ENCODE peak calls at places on chromosomes 13 and 19, in six cellular contexts. One of them, this sample, is unnamed.

GRCh38 chr19:45076029-45076850 is at the start of gene ZNF296:
- DNase-seq in HuH-7.5: peak; percentile 96
- DNase-seq in GM06990: peak; percentile 90
- DNase-seq in stimulated activated CD8-positive, alpha-beta memory T cell treated with anti-CD3 and anti-CD28 coated beads, Interleukin-15, amount 100 ng/mL, for 48 hours: peak; percentile 79
- DNase-seq in globus pallidus: no peak
- DNase-seq in adrenal gland: peak; percentile 73
- DNase-seq in this sample: peak; percentile 84

GRCh38 chr13:112871742-112872141 is 97.3 kb upstream of the MCF2L start:
- DNase-seq in HuH-7.5: no peak
- DNase-seq in GM06990: no peak
- DNase-seq in stimulated activated CD8-positive, alpha-beta memory T cell treated with anti-CD3 and anti-CD28 coated beads, Interleukin-15, amount 100 ng/mL, for 48 hours: no peak
- DNase-seq in globus pallidus: no peak
- DNase-seq in adrenal gland: peak; percentile 11
- DNase-seq in this sample: no peak

GRCh38 chr19:50646074-50646807 is 3.0 kb upstream of the C19orf81 start:
- DNase-seq in HuH-7.5: no peak
- DNase-seq in GM06990: no peak
- DNase-seq in stimulated activated CD8-positive, alpha-beta memory T cell treated with anti-CD3 and anti-CD28 coated beads, Interleukin-15, amount 100 ng/mL, for 48 hours: no peak
- DNase-seq in globus pallidus: no peak
- DNase-seq in adrenal gland: peak; percentile 74
- DNase-seq in this sample: peak; percentile 64

GRCh38 chr19:30390356-30390988 is 18.3 kb downstream of the ZNF536 start:
- DNase-seq in HuH-7.5: no peak
- DNase-seq in GM06990: no peak
- DNase-seq in stimulated activated CD8-positive, alpha-beta memory T cell treated with anti-CD3 and anti-CD28 coated beads, Interleukin-15, amount 100 ng/mL, for 48 hours: no peak
- DNase-seq in globus pallidus: no peak
- DNase-seq in adrenal gland: no peak
- DNase-seq in this sample: no peak

GRCh38 chr13:42377640-42378382 is 105.9 kb downstream of the AKAP11 start:
- DNase-seq in HuH-7.5: no peak
- DNase-seq in GM06990: peak; percentile 94
- DNase-seq in stimulated activated CD8-positive, alpha-beta memory T cell treated with anti-CD3 and anti-CD28 coated beads, Interleukin-15, amount 100 ng/mL, for 48 hours: no peak
- DNase-seq in globus pallidus: peak; percentile 16
- DNase-seq in adrenal gland: no peak
- DNase-seq in this sample: no peak

GRCh38 chr19:13865578-13866462 is 11.1 kb upstream of the NANOS3 start:
- DNase-seq in HuH-7.5: peak; percentile 69
- DNase-seq in GM06990: no peak
- DNase-seq in stimulated activated CD8-positive, alpha-beta memory T cell treated with anti-CD3 and anti-CD28 coated beads, Interleukin-15, amount 100 ng/mL, for 48 hours: no peak
- DNase-seq in globus pallidus: no peak
- DNase-seq in adrenal gland: no peak
- DNase-seq in this sample: no peak

GRCh38 chr13:102405499-102406079 is 3.7 kb upstream of the FGF14 start:
- DNase-seq in HuH-7.5: no peak
- DNase-seq in GM06990: no peak
- DNase-seq in stimulated activated CD8-positive, alpha-beta memory T cell treated with anti-CD3 and anti-CD28 coated beads, Interleukin-15, amount 100 ng/mL, for 48 hours: no peak
- DNase-seq in globus pallidus: no peak
- DNase-seq in adrenal gland: no peak
- DNase-seq in this sample: no peak

GRCh38 chr13:26062853-26063444 is 11.1 kb upstream of the SHISA2 start:
- DNase-seq in HuH-7.5: peak; percentile 27
- DNase-seq in GM06990: no peak
- DNase-seq in stimulated activated CD8-positive, alpha-beta memory T cell treated with anti-CD3 and anti-CD28 coated beads, Interleukin-15, amount 100 ng/mL, for 48 hours: no peak
- DNase-seq in globus pallidus: peak; percentile 87
- DNase-seq in adrenal gland: peak; percentile 47
- DNase-seq in this sample: peak; percentile 50

GRCh38 chr13:85386424-85386823 is 412.8 kb downstream of the SLITRK6 start:
- DNase-seq in HuH-7.5: no peak
- DNase-seq in GM06990: no peak
- DNase-seq in stimulated activated CD8-positive, alpha-beta memory T cell treated with anti-CD3 and anti-CD28 coated beads, Interleukin-15, amount 100 ng/mL, for 48 hours: no peak
- DNase-seq in globus pallidus: no peak
- DNase-seq in adrenal gland: no peak
- DNase-seq in this sample: no peak

GRCh38 chr19:34269968-34270621 is 15.7 kb downstream of the GARRE1 start:
- DNase-seq in HuH-7.5: no peak
- DNase-seq in GM06990: peak; percentile 70
- DNase-seq in stimulated activated CD8-positive, alpha-beta memory T cell treated with anti-CD3 and anti-CD28 coated beads, Interleukin-15, amount 100 ng/mL, for 48 hours: peak; percentile 39
- DNase-seq in globus pallidus: peak; percentile 63
- DNase-seq in adrenal gland: peak; percentile 58
- DNase-seq in this sample: peak; percentile 61

GRCh38 chr13:41503386-41503785 is 46.0 kb downstream of the RGCC start:
- DNase-seq in HuH-7.5: no peak
- DNase-seq in GM06990: no peak
- DNase-seq in stimulated activated CD8-positive, alpha-beta memory T cell treated with anti-CD3 and anti-CD28 coated beads, Interleukin-15, amount 100 ng/mL, for 48 hours: no peak
- DNase-seq in globus pallidus: no peak
- DNase-seq in adrenal gland: no peak
- DNase-seq in this sample: no peak

GRCh38 chr13:32622827-32623226 is 36.6 kb downstream of the PDS5B start:
- DNase-seq in HuH-7.5: no peak
- DNase-seq in GM06990: no peak
- DNase-seq in stimulated activated CD8-positive, alpha-beta memory T cell treated with anti-CD3 and anti-CD28 coated beads, Interleukin-15, amount 100 ng/mL, for 48 hours: no peak
- DNase-seq in globus pallidus: no peak
- DNase-seq in adrenal gland: no peak
- DNase-seq in this sample: no peak

GRCh38 chr19:13060233-13060963 is 42.3 kb downstream of the LYL1 start:
- DNase-seq in HuH-7.5: peak; percentile 96
- DNase-seq in GM06990: no peak
- DNase-seq in stimulated activated CD8-positive, alpha-beta memory T cell treated with anti-CD3 and anti-CD28 coated beads, Interleukin-15, amount 100 ng/mL, for 48 hours: no peak
- DNase-seq in globus pallidus: peak; percentile 84
- DNase-seq in adrenal gland: peak; percentile 50
- DNase-seq in this sample: no peak

GRCh38 chr19:15323496-15324235 is 8.7 kb downstream of the BRD4 start:
- DNase-seq in HuH-7.5: no peak
- DNase-seq in GM06990: no peak
- DNase-seq in stimulated activated CD8-positive, alpha-beta memory T cell treated with anti-CD3 and anti-CD28 coated beads, Interleukin-15, amount 100 ng/mL, for 48 hours: no peak
- DNase-seq in globus pallidus: no peak
- DNase-seq in adrenal gland: peak; percentile 71
- DNase-seq in this sample: peak; percentile 45